ENCODE peak calls at places on chromosomes 12 and 14, in four cellular contexts. C is tibial artery, N is bronchial epithelial cell, S is WERI-Rb-1. Z is an unnamed sample.

GRCh38 chr12:2299207-2299606 is 246.4 kb downstream of the CACNA1C start:
- DNase-seq in C (no peak), N (no peak), S (no peak), Z (no peak)

GRCh38 chr12:54588110-54588831 is at the start of gene PPP1R1A:
- DNase-seq in C (no peak), N (no peak), S (peak; percentile 26), Z (no peak)

GRCh38 chr12:109056891-109057290 is 4.5 kb downstream of the USP30 start:
- DNase-seq in C (no peak), N (no peak), S (no peak), Z (no peak)

GRCh38 chr12:71338933-71339332 is 100.7 kb upstream of the LGR5 start:
- DNase-seq in C (no peak), N (no peak), S (no peak), Z (no peak)

GRCh38 chr12:59067068-59067467 is 146.8 kb upstream of the LRIG3 start:
- DNase-seq in C (no peak), N (peak; percentile 99), S (peak; percentile 13), Z (no peak)

GRCh38 chr12:92340441-92341332 is 195.0 kb upstream of the BTG1 start:
- DNase-seq in C (no peak), N (peak; percentile 89), S (no peak), Z (no peak)

GRCh38 chr14:33972522-33973162 is 21.8 kb upstream of the EGLN3 start:
- DNase-seq in C (no peak), N (no peak), S (no peak), Z (no peak)

GRCh38 chr12:46303039-46303666 is 34.3 kb upstream of the SLC38A1 start:
- DNase-seq in C (no peak), N (peak; percentile 78), S (peak; percentile 41), Z (peak; percentile 53)

GRCh38 chr14:76050797-76051392 is 65.3 kb downstream of the IFT43 start:
- DNase-seq in C (peak; percentile 43), N (peak; percentile 49), S (peak; percentile 58), Z (peak; percentile 51)

GRCh38 chr14:68286667-68287066 is 467.1 kb downstream of the RAD51B start:
- DNase-seq in C (no peak), N (peak; percentile 50), S (no peak), Z (no peak)

GRCh38 chr14:59159169-59159568 is 29.3 kb upstream of the DAAM1 start:
- DNase-seq in C (no peak), N (no peak), S (no peak), Z (no peak)

GRCh38 chr14:90406384-90406798 is 9.6 kb downstream of the CALM1 start:
- DNase-seq in C (no peak), N (no peak), S (no peak), Z (no peak)

GRCh38 chr14:90403065-90403464 is 6.2 kb downstream of the CALM1 start:
- DNase-seq in C (no peak), N (no peak), S (no peak), Z (no peak)

GRCh38 chr14:90405755-90406154 is 8.9 kb downstream of the CALM1 start:
- DNase-seq in C (no peak), N (no peak), S (no peak), Z (no peak)

GRCh38 chr14:90402009-90402408 is 5.2 kb downstream of the CALM1 start:
- DNase-seq in C (no peak), N (no peak), S (no peak), Z (no peak)

DNA sequence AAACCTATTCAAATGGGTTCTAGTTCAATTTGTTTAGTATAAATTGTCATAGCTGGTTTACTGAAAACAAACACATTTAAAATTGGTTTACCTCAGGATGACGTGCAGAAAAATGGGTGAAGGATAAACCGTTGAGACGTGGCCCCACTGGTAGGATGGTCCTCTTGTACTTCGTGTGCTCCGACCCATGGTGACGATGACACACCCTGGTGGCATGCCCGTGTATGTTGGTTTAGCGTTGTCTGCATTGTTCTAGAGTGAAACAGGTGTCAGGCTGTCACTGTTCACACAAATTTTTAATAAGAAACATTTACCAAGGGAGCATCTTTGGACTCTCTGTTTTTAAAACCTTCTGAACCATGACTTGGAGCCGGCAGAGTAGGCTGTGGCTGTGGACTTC is 8.3 kb downstream of the CALM1 start:
- DNase-seq in C (no peak), N (no peak), S (no peak), Z (no peak)
- H3K36me3 ChIP-seq in C (peaks cover 75% of the 10 kb centered on the region), N (peaks cover 28% of the 10 kb centered on the region), S (peaks cover 42% of the 10 kb centered on the region), Z (peaks cover 30% of the 10 kb centered on the region)

GRCh38 chr12:131831021-131831571 is 2.9 kb downstream of the MMP17 start:
- DNase-seq in C (no peak), N (no peak), S (peak; percentile 84), Z (no peak)

GRCh38 chr12:131830335-131831020 is 2.3 kb downstream of the MMP17 start:
- DNase-seq in C (peak; percentile 71), N (peak; percentile 42), S (peak; percentile 85), Z (peak; percentile 53)

GRCh38 chr12:131833288-131833895 is 5.2 kb downstream of the MMP17 start:
- DNase-seq in C (no peak), N (no peak), S (no peak), Z (no peak)

GRCh38 chr12:131832393-131833231 is 4.4 kb downstream of the MMP17 start:
- DNase-seq in C (peak; percentile 60), N (peak; percentile 33), S (peak; percentile 87), Z (no peak)

DNA sequence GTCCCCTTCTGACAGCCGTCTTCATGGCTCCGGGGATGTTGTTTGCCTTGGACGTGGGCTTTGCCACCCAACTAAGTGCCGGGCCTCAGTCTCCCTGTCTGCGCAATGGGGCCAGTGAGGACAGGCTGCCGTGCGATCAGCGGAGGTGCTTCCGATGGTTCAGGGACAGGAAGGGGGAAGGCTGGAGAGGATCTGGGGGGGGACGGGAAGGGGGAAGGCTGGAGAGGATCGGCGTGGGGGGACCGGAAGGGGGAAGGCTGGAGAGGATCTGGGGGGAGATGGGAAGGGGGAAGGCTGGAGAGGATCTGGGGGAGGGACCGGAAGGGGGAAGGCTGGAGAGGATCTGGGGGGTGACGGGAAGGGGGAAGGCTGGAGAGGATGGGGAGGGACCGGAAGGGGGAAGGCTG is 3.4 kb downstream of the MMP17 start:
- DNase-seq in C (no peak), N (peak; percentile 27), S (peak; percentile 61), Z (no peak)
- H3K4me3 ChIP-seq in C (peak overlapping the region; percentile 44), N (peak overlapping the region; percentile 41), S (peak overlapping the region; percentile 52), Z (no peak overlapping the region)

DNA sequence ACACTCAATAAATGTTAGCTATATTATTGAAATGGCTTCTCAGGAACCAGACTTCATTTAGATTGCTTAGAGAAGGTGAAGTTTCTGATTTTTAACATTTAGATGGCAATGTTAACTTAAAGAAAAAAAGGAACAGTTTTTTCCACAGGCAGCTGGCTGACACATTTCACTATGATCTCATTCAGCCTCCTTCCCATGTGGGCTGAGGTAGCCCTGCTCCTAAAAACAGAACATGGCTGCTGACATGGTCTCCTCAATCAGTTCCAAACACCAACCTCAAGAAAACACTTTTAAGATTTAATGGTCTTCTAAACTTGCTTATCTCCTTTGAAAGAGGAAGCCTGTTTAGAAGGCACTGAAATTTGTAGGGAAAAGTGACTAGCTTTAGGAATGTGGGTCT is 23.8 kb downstream of the GNS start:
- DNase-seq in C (no peak), N (no peak), S (no peak), Z (no peak)
- H3K36me3 ChIP-seq in C (peaks cover 81% of the 10 kb centered on the region), N (peaks cover 3% of the 10 kb centered on the region), S (peaks cover 40% of the 10 kb centered on the region), Z (no peaks in the 10 kb centered on the region)

GRCh38 chr12:75366629-75367028 is 24.3 kb upstream of the GLIPR1L2 start:
- DNase-seq in C (no peak), N (no peak), S (no peak), Z (no peak)
- H3K4me3 ChIP-seq in C (no peak overlapping the region), N (no peak overlapping the region), S (no peak overlapping the region), Z (no peak overlapping the region)

GRCh38 chr12:103769240-103769945 is 71.6 kb downstream of the NT5DC3 start:
- DNase-seq in C (no peak), N (no peak), S (no peak), Z (no peak)
- H3K36me3 ChIP-seq in C (peaks cover 59% of the 10 kb centered on the region), N (peaks cover 3% of the 10 kb centered on the region), S (no peaks in the 10 kb centered on the region), Z (peaks cover 3% of the 10 kb centered on the region)